ENCODE peak calls at places on chromosome 18, in five cellular contexts. One of them, this sample, is unnamed.

GRCh38 chr18:69889009-69889408 is 58.7 kb downstream of the CD226 start:
- DNase-seq in A549: no peak
- DNase-seq in RWPE1: no peak
- DNase-seq in IMR-90: no peak
- DNase-seq in heart right ventricle: no peak
- DNase-seq in this sample: no peak

GRCh38 chr18:50805732-50806131 is 14.1 kb downstream of the MRO start:
- DNase-seq in heart right ventricle: no peak
- DNase-seq in A549: no peak
- DNase-seq in IMR-90: no peak
- DNase-seq in RWPE1: no peak
- DNase-seq in this sample: no peak

GRCh38 chr18:28080876-28081300 is 96.0 kb downstream of the CDH2 start:
- DNase-seq in RWPE1: no peak
- DNase-seq in IMR-90: peak; percentile 51
- DNase-seq in A549: no peak
- DNase-seq in heart right ventricle: no peak
- DNase-seq in this sample: no peak

GRCh38 chr18:67504739-67505138 is 11.8 kb downstream of the DSEL start:
- DNase-seq in RWPE1: no peak
- DNase-seq in IMR-90: no peak
- DNase-seq in A549: no peak
- DNase-seq in heart right ventricle: no peak
- DNase-seq in this sample: no peak

GRCh38 chr18:54209471-54210180 is 14.8 kb downstream of the MBD2 start:
- DNase-seq in A549: no peak
- DNase-seq in RWPE1: no peak
- DNase-seq in IMR-90: peak; percentile 15
- DNase-seq in heart right ventricle: no peak
- DNase-seq in this sample: no peak

GRCh38 chr18:73283032-73283431 is 415.2 kb upstream of the NETO1 start:
- DNase-seq in heart right ventricle: no peak
- DNase-seq in A549: no peak
- DNase-seq in IMR-90: peak; percentile 27
- DNase-seq in RWPE1: no peak
- DNase-seq in this sample: no peak

GRCh38 chr18:38790303-38790702 is 1224.7 kb upstream of the CELF4 start:
- DNase-seq in IMR-90: no peak
- DNase-seq in RWPE1: peak; percentile 0
- DNase-seq in A549: no peak
- DNase-seq in heart right ventricle: no peak
- DNase-seq in this sample: no peak

GRCh38 chr18:36572135-36572856 is 256.5 kb downstream of the TPGS2 start:
- DNase-seq in RWPE1: peak; percentile 30
- DNase-seq in heart right ventricle: no peak
- DNase-seq in IMR-90: peak; percentile 49
- DNase-seq in A549: peak; percentile 5
- DNase-seq in this sample: no peak

GRCh38 chr18:27599202-27599829 is 414.2 kb upstream of the CHST9 start:
- DNase-seq in RWPE1: peak; percentile 35
- DNase-seq in heart right ventricle: peak; percentile 9
- DNase-seq in A549: peak; percentile 11
- DNase-seq in IMR-90: peak; percentile 28
- DNase-seq in this sample: no peak

GRCh38 chr18:67041334-67041733 is 437.4 kb upstream of the CDH19 start:
- DNase-seq in IMR-90: no peak
- DNase-seq in RWPE1: no peak
- DNase-seq in A549: no peak
- DNase-seq in heart right ventricle: no peak
- DNase-seq in this sample: no peak

GRCh38 chr18:11927497-11927896 is 19.4 kb upstream of the MPPE1 start:
- DNase-seq in IMR-90: no peak
- DNase-seq in A549: no peak
- DNase-seq in RWPE1: no peak
- DNase-seq in heart right ventricle: no peak
- DNase-seq in this sample: no peak

GRCh38 chr18:4108016-4108415 is 347.1 kb downstream of the DLGAP1 start:
- DNase-seq in RWPE1: no peak
- DNase-seq in A549: no peak
- DNase-seq in heart right ventricle: no peak
- DNase-seq in IMR-90: no peak
- DNase-seq in this sample: no peak

GRCh38 chr18:77711096-77711495 is 461.4 kb downstream of the GALR1 start:
- DNase-seq in A549: no peak
- DNase-seq in IMR-90: no peak
- DNase-seq in RWPE1: peak; percentile 2
- DNase-seq in heart right ventricle: no peak
- DNase-seq in this sample: no peak

GRCh38 chr18:10912790-10913560 is 236.4 kb downstream of the PIEZO2 start:
- DNase-seq in RWPE1: no peak
- DNase-seq in heart right ventricle: peak; percentile 13
- DNase-seq in IMR-90: peak; percentile 79
- DNase-seq in A549: no peak
- DNase-seq in this sample: no peak

GRCh38 chr18:2002178-2002577 is 569.1 kb downstream of the METTL4 start:
- DNase-seq in heart right ventricle: no peak
- DNase-seq in RWPE1: no peak
- DNase-seq in IMR-90: no peak
- DNase-seq in A549: no peak
- DNase-seq in this sample: no peak

GRCh38 chr18:9631814-9632496 is 17.6 kb upstream of the PPP4R1 start:
- DNase-seq in IMR-90: peak; percentile 96
- DNase-seq in RWPE1: peak; percentile 73
- DNase-seq in A549: peak; percentile 62
- DNase-seq in heart right ventricle: no peak
- DNase-seq in this sample: no peak

GRCh38 chr18:57915241-57915640 is 112.1 kb upstream of the ATP8B1 start:
- DNase-seq in A549: no peak
- DNase-seq in IMR-90: peak; percentile 92
- DNase-seq in heart right ventricle: no peak
- DNase-seq in RWPE1: no peak
- DNase-seq in this sample: no peak

GRCh38 chr18:2293109-2293839 is 278.0 kb downstream of the METTL4 start:
- DNase-seq in RWPE1: no peak
- DNase-seq in heart right ventricle: no peak
- DNase-seq in IMR-90: no peak
- DNase-seq in A549: no peak
- DNase-seq in this sample: no peak

GRCh38 chr18:51330148-51330547 is 132.7 kb upstream of the MEX3C start:
- DNase-seq in A549: no peak
- DNase-seq in heart right ventricle: no peak
- DNase-seq in RWPE1: peak; percentile 60
- DNase-seq in IMR-90: no peak
- DNase-seq in this sample: no peak

GRCh38 chr18:48631851-48632250 is 93.0 kb downstream of the CTIF start:
- DNase-seq in RWPE1: no peak
- DNase-seq in A549: no peak
- DNase-seq in heart right ventricle: no peak
- DNase-seq in IMR-90: no peak
- DNase-seq in this sample: no peak

GRCh38 chr18:5995626-5996025 is 100.3 kb upstream of the TMEM200C start:
- DNase-seq in heart right ventricle: no peak
- DNase-seq in IMR-90: no peak
- DNase-seq in A549: no peak
- DNase-seq in RWPE1: no peak
- DNase-seq in this sample: no peak

GRCh38 chr18:8003878-8004675 is 437.0 kb downstream of the PTPRM start:
- DNase-seq in heart right ventricle: no peak
- DNase-seq in A549: no peak
- DNase-seq in RWPE1: no peak
- DNase-seq in IMR-90: peak; percentile 77
- DNase-seq in this sample: no peak

GRCh38 chr18:80115035-80115434 is 6.0 kb downstream of the ADNP2 start:
- DNase-seq in A549: no peak
- DNase-seq in IMR-90: no peak
- DNase-seq in RWPE1: no peak
- DNase-seq in heart right ventricle: no peak
- DNase-seq in this sample: no peak

GRCh38 chr18:2536063-2536462 is 35.2 kb downstream of the METTL4 start:
- DNase-seq in IMR-90: no peak
- DNase-seq in heart right ventricle: no peak
- DNase-seq in RWPE1: no peak
- DNase-seq in A549: no peak
- DNase-seq in this sample: no peak

GRCh38 chr18:30177056-30177455 is 865.5 kb downstream of the DSC3 start:
- DNase-seq in heart right ventricle: no peak
- DNase-seq in IMR-90: no peak
- DNase-seq in RWPE1: peak; percentile 2
- DNase-seq in A549: no peak
- DNase-seq in this sample: no peak

GRCh38 chr18:3152294-3152693 is 67.5 kb downstream of the MYOM1 start:
- DNase-seq in heart right ventricle: no peak
- DNase-seq in A549: no peak
- DNase-seq in RWPE1: no peak
- DNase-seq in IMR-90: no peak
- DNase-seq in this sample: no peak

GRCh38 chr18:48161911-48162698 is 231.6 kb upstream of the SMAD2 start:
- DNase-seq in A549: peak; percentile 21
- DNase-seq in IMR-90: no peak
- DNase-seq in heart right ventricle: peak; percentile 55
- DNase-seq in RWPE1: no peak
- DNase-seq in this sample: no peak

GRCh38 chr18:79585395-79586370 is 93.9 kb upstream of the CTDP1 start:
- DNase-seq in IMR-90: no peak
- DNase-seq in RWPE1: no peak
- DNase-seq in A549: no peak
- DNase-seq in heart right ventricle: no peak
- DNase-seq in this sample: peak; percentile 11

GRCh38 chr18:45608400-45608799 is 6.9 kb upstream of the SLC14A2 start:
- DNase-seq in heart right ventricle: no peak
- DNase-seq in IMR-90: no peak
- DNase-seq in A549: no peak
- DNase-seq in RWPE1: no peak
- DNase-seq in this sample: no peak

GRCh38 chr18:13565228-13565627 is 161.1 kb downstream of the FAM210A start:
- DNase-seq in RWPE1: no peak
- DNase-seq in heart right ventricle: peak; percentile 63
- DNase-seq in A549: no peak
- DNase-seq in IMR-90: no peak
- DNase-seq in this sample: peak; percentile 82

GRCh38 chr18:13564579-13564978 is 161.8 kb downstream of the FAM210A start:
- DNase-seq in heart right ventricle: peak; percentile 76
- DNase-seq in RWPE1: no peak
- DNase-seq in A549: no peak
- DNase-seq in IMR-90: no peak
- DNase-seq in this sample: peak; percentile 70

GRCh38 chr18:13560306-13560705 is 166.1 kb downstream of the FAM210A start:
- DNase-seq in IMR-90: no peak
- DNase-seq in A549: no peak
- DNase-seq in heart right ventricle: no peak
- DNase-seq in RWPE1: no peak
- DNase-seq in this sample: no peak

GRCh38 chr18:13563390-13563805 is 163.0 kb downstream of the FAM210A start:
- DNase-seq in heart right ventricle: no peak
- DNase-seq in A549: no peak
- DNase-seq in IMR-90: no peak
- DNase-seq in RWPE1: no peak
- DNase-seq in this sample: no peak

GRCh38 chr18:13562494-13563029 is 163.8 kb downstream of the FAM210A start:
- DNase-seq in heart right ventricle: peak; percentile 46
- DNase-seq in RWPE1: no peak
- DNase-seq in IMR-90: no peak
- DNase-seq in A549: no peak
- DNase-seq in this sample: no peak
- H3K27ac ChIP-seq in heart right ventricle: peak overlapping the region; percentile 47
- H3K27ac ChIP-seq in RWPE1: no peak overlapping the region
- H3K27ac ChIP-seq in IMR-90: no peak overlapping the region
- H3K27ac ChIP-seq in A549: no peak overlapping the region
- H3K27ac ChIP-seq in this sample: peak overlapping the region; percentile 80

DNA sequence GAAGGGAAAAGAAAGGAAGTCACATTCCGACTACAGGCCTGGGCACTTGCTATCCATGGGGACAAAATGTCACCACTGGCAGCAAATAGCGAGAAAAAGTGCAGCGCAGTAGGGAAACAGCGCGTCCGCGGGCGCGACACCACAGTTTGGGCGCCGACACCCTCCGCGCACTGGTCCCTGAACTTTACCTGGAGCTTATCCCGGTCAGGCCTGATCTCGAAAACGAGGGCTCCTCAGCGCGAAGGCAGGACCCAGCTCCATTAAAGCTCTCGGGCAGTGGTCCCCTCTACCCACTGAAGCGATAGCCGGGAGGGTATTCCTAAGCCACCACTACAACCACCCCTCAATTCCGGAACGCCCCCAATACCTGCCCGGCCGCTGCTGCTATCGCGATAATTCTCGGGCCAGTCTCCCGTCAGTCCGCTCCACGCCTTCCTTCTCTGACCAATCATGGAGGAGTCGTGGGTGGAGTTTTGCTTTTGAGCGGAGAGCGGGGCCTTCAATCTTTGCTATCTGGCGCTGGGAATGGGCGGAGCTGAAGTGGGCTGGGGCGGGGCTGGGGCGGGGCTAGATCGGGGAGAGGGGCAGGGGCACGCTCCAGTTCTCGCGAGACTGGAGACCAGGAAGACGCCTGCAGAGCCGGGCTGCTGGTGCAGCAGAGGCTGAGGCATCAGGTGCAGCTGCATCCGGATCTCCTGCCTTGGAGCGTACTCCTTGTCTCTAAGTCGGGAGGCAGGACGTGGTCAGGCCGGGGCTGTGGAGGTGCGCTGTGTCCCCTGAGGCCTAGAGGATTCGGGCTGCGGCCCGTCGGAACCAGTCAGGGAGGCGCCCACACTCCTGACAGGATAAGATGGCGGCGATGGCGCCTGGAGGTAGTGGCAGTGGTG is at the start of the genes PIGN and RELCH:
- DNase-seq in IMR-90: peak; percentile 98
- DNase-seq in A549: peak; percentile 92
- DNase-seq in heart right ventricle: peak; percentile 98
- DNase-seq in RWPE1: peak; percentile 99
- DNase-seq in this sample: peak; percentile 92
- TF ChIP-seq CTCF in IMR-90: no peak
- TF ChIP-seq CTCF in A549: no peak
- TF ChIP-seq CTCF in heart right ventricle: no peak
- TF ChIP-seq CTCF in RWPE1: no peak
- TF ChIP-seq CTCF in this sample: no peak

DNA sequence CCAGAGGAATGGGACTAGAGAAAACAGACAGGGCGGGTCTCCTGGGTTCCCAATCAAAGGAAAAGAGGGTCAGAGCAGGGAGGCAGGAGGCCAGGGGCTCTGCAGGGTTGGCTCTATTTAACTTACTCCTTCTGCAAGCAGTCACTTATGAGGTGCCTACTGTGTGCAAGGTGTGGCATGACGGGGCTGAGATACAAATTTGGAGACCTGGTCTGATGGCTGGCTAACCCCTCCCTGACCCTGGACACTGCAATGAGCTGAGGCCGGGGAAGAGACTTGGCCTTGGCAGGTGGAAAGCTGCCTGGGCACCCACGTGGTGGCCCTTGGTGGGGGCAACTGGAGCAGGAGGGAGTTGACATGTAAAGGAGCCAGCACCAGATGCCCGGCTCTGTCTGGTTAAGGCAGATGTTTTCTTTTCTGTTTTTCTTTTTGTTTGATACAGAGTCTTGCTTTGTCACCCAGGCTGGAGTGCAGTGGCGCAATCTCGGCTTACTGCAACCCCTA is 148.5 kb upstream of the GATA6 start:
- DNase-seq in heart right ventricle: no peak
- DNase-seq in IMR-90: no peak
- DNase-seq in A549: no peak
- DNase-seq in RWPE1: no peak
- DNase-seq in this sample: no peak
- H3K27ac ChIP-seq in heart right ventricle: no peak overlapping the region
- H3K27ac ChIP-seq in IMR-90: no peak overlapping the region
- H3K27ac ChIP-seq in A549: no peak overlapping the region
- H3K27ac ChIP-seq in RWPE1: no peak overlapping the region
- H3K27ac ChIP-seq in this sample: no peak overlapping the region

GRCh38 chr18:26457611-26458350 is 90.6 kb downstream of the KCTD1 start:
- DNase-seq in A549: no peak
- DNase-seq in RWPE1: no peak
- DNase-seq in IMR-90: no peak
- DNase-seq in heart right ventricle: no peak
- DNase-seq in this sample: no peak
- TF ChIP-seq CTCF in A549: no peak
- TF ChIP-seq CTCF in RWPE1: no peak
- TF ChIP-seq CTCF in IMR-90: no peak
- TF ChIP-seq CTCF in heart right ventricle: no peak
- TF ChIP-seq CTCF in this sample: peak; percentile 33